ENCODE peak calls at places on chromosomes 16 and 17, in four cellular contexts. One of them, this sample, is unnamed.

GRCh38 chr16:29806096-29806579 is at the start of gene MAZ:
- DNase-seq in posterior cingulate gyrus: no peak
- DNase-seq in CD4-positive, alpha-beta memory T cell: no peak
- DNase-seq in HS-5: no peak
- DNase-seq in this sample: no peak

GRCh38 chr17:72079700-72080099 is 41.1 kb upstream of the SOX9 start:
- DNase-seq in posterior cingulate gyrus: no peak
- DNase-seq in CD4-positive, alpha-beta memory T cell: no peak
- DNase-seq in HS-5: no peak
- DNase-seq in this sample: no peak

GRCh38 chr17:65560628-65561371 is 648 bp downstream of the AXIN2 start:
- DNase-seq in posterior cingulate gyrus: peak; percentile 72
- DNase-seq in CD4-positive, alpha-beta memory T cell: peak; percentile 90
- DNase-seq in HS-5: no peak
- DNase-seq in this sample: peak; percentile 84

GRCh38 chr17:42179911-42180410 is 981 bp downstream of the KCNH4 start:
- DNase-seq in posterior cingulate gyrus: no peak
- DNase-seq in CD4-positive, alpha-beta memory T cell: peak; percentile 53
- DNase-seq in HS-5: no peak
- DNase-seq in this sample: no peak

GRCh38 chr16:88499314-88499713 is 46.2 kb downstream of the ZFPM1 start:
- DNase-seq in posterior cingulate gyrus: no peak
- DNase-seq in CD4-positive, alpha-beta memory T cell: no peak
- DNase-seq in HS-5: no peak
- DNase-seq in this sample: no peak

GRCh38 chr17:5800131-5800530 is 215.8 kb upstream of the NLRP1 start:
- DNase-seq in posterior cingulate gyrus: no peak
- DNase-seq in CD4-positive, alpha-beta memory T cell: no peak
- DNase-seq in HS-5: no peak
- DNase-seq in this sample: no peak

GRCh38 chr17:67974186-67974585 is 22.1 kb downstream of the C17orf58 start:
- DNase-seq in posterior cingulate gyrus: no peak
- DNase-seq in CD4-positive, alpha-beta memory T cell: no peak
- DNase-seq in HS-5: no peak
- DNase-seq in this sample: no peak

GRCh38 chr17:47719411-47720152 is 13.5 kb upstream of the TBX21 start:
- DNase-seq in posterior cingulate gyrus: no peak
- DNase-seq in CD4-positive, alpha-beta memory T cell: peak; percentile 79
- DNase-seq in HS-5: peak; percentile 74
- DNase-seq in this sample: no peak

GRCh38 chr16:51524555-51525373 is 373.7 kb upstream of the SALL1 start:
- DNase-seq in posterior cingulate gyrus: no peak
- DNase-seq in CD4-positive, alpha-beta memory T cell: no peak
- DNase-seq in HS-5: no peak
- DNase-seq in this sample: no peak

GRCh38 chr16:85202631-85203461 is 90.6 kb upstream of the CIBAR2 start:
- DNase-seq in posterior cingulate gyrus: peak; percentile 43
- DNase-seq in CD4-positive, alpha-beta memory T cell: no peak
- DNase-seq in HS-5: no peak
- DNase-seq in this sample: no peak

GRCh38 chr17:8563981-8564602 is 66.4 kb downstream of the MYH10 start:
- DNase-seq in posterior cingulate gyrus: no peak
- DNase-seq in CD4-positive, alpha-beta memory T cell: no peak
- DNase-seq in HS-5: no peak
- DNase-seq in this sample: no peak

GRCh38 chr17:5668557-5669138 is 84.3 kb upstream of the NLRP1 start:
- DNase-seq in posterior cingulate gyrus: no peak
- DNase-seq in CD4-positive, alpha-beta memory T cell: no peak
- DNase-seq in HS-5: no peak
- DNase-seq in this sample: no peak

GRCh38 chr17:83128306-83129240 is 49.2 kb downstream of the METRNL start:
- DNase-seq in posterior cingulate gyrus: no peak
- DNase-seq in CD4-positive, alpha-beta memory T cell: no peak
- DNase-seq in HS-5: no peak
- DNase-seq in this sample: no peak

GRCh38 chr16:49338867-49339266 is 34.7 kb upstream of the C16orf78 start:
- DNase-seq in posterior cingulate gyrus: no peak
- DNase-seq in CD4-positive, alpha-beta memory T cell: no peak
- DNase-seq in HS-5: no peak
- DNase-seq in this sample: peak; percentile 80

GRCh38 chr17:79080761-79081290 is 6.2 kb downstream of the ENGASE start:
- DNase-seq in posterior cingulate gyrus: no peak
- DNase-seq in CD4-positive, alpha-beta memory T cell: no peak
- DNase-seq in HS-5: no peak
- DNase-seq in this sample: no peak

GRCh38 chr17:35807371-35808144 is 1.7 kb upstream of the TAF15 start:
- DNase-seq in posterior cingulate gyrus: no peak
- DNase-seq in CD4-positive, alpha-beta memory T cell: no peak
- DNase-seq in HS-5: no peak
- DNase-seq in this sample: no peak

GRCh38 chr17:44961921-44962350 is 6.2 kb downstream of the C1QL1 start:
- DNase-seq in posterior cingulate gyrus: no peak
- DNase-seq in CD4-positive, alpha-beta memory T cell: no peak
- DNase-seq in HS-5: no peak
- DNase-seq in this sample: no peak

GRCh38 chr17:69425978-69426377 is 11.5 kb downstream of the MAP2K6 start:
- DNase-seq in posterior cingulate gyrus: no peak
- DNase-seq in CD4-positive, alpha-beta memory T cell: no peak
- DNase-seq in HS-5: no peak
- DNase-seq in this sample: no peak

This sample was measured in Jurkat, Clone E6-1.